ENCODE peak calls at places on chromosomes 5 and 9, in six cellular contexts. E is fibroblast of the aortic adventitia, X is GM06990, D is astrocyte, I is foreskin fibroblast, R is GM12865. Y is an unnamed sample.

GRCh38 chr9:132410642-132411041 is 631 bp downstream of the CFAP77 start:
- DNase-seq in I (no peak), D (no peak), R (peak; percentile 20), E (no peak), X (no peak), Y (no peak)

GRCh38 chr9:33924978-33925797 is 108.2 kb downstream of the UBE2R2 start:
- DNase-seq in D (no peak), R (peak; percentile 51), E (peak; percentile 71), X (no peak), I (peak; percentile 78), Y (no peak)

GRCh38 chr5:16600397-16600796 is 16.4 kb downstream of the RETREG1 start:
- DNase-seq in R (no peak), E (no peak), I (peak; percentile 49), X (no peak), D (no peak), Y (no peak)

GRCh38 chr9:124869986-124870560 is 8.1 kb downstream of the ARPC5L start:
- DNase-seq in D (no peak), X (peak; percentile 91), I (peak; percentile 79), E (no peak), R (peak; percentile 91), Y (peak; percentile 80)

GRCh38 chr5:147391781-147392180 is 118.1 kb downstream of the DPYSL3 start:
- DNase-seq in D (peak; percentile 86), X (no peak), E (peak; percentile 91), R (peak; percentile 53), I (peak; percentile 84), Y (peak; percentile 10)

GRCh38 chr9:136690104-136690840 is 3.0 kb upstream of the AGPAT2 start:
- DNase-seq in E (no peak), R (no peak), I (no peak), X (no peak), D (no peak), Y (no peak)

GRCh38 chr5:32489791-32490581 is 45.4 kb upstream of the ZFR start:
- DNase-seq in E (peak; percentile 93), R (peak; percentile 82), D (peak; percentile 67), I (peak; percentile 97), X (peak; percentile 22), Y (peak; percentile 46)

GRCh38 chr9:79477955-79478751 is 93.6 kb upstream of the TLE4 start:
- DNase-seq in E (no peak), I (peak; percentile 49), X (peak; percentile 1), D (peak; percentile 20), R (peak; percentile 54), Y (no peak)

GRCh38 chr5:125870271-125870670 is 552.9 kb upstream of the GRAMD2B start:
- DNase-seq in I (peak; percentile 92), R (no peak), E (peak; percentile 46), X (no peak), D (peak; percentile 45), Y (no peak)

GRCh38 chr5:62564101-62564500 is 14.5 kb upstream of the LRRC70 start:
- DNase-seq in I (no peak), E (no peak), R (no peak), X (no peak), D (no peak), Y (no peak)

GRCh38 chr5:23507278-23507685 is at the start of gene PRDM9:
- DNase-seq in I (peak; percentile 11), D (no peak), X (peak; percentile 0), R (no peak), E (no peak), Y (no peak)

GRCh38 chr9:105114956-105115728 is 129.3 kb upstream of the SLC44A1 start:
- DNase-seq in E (no peak), X (no peak), R (peak; percentile 79), D (peak; percentile 40), I (peak; percentile 54), Y (peak; percentile 49)

GRCh38 chr5:73067213-73067612 is 53.2 kb upstream of the TMEM171 start:
- DNase-seq in D (peak; percentile 10), X (no peak), E (peak; percentile 1), R (no peak), I (no peak), Y (no peak)

GRCh38 chr9:34459941-34460340 is 1.3 kb downstream of the DNAI1 start:
- DNase-seq in D (no peak), I (no peak), E (no peak), R (no peak), X (no peak), Y (no peak)

GRCh38 chr5:3103241-3103855 is 351.9 kb upstream of the IRX2 start:
- DNase-seq in E (no peak), I (no peak), X (no peak), D (no peak), R (no peak), Y (no peak)

GRCh38 chr9:75378036-75378435 is 289.7 kb downstream of the OSTF1 start:
- DNase-seq in I (no peak), R (no peak), X (no peak), D (peak; percentile 36), E (no peak), Y (no peak)

GRCh38 chr9:77661696-77662095 is 13.6 kb upstream of the GNA14 start:
- DNase-seq in D (no peak), X (no peak), I (no peak), R (no peak), E (no peak), Y (no peak)

GRCh38 chr9:37438359-37438758 is 15.9 kb downstream of the GRHPR start:
- DNase-seq in E (no peak), I (no peak), R (no peak), D (no peak), X (no peak), Y (no peak)

GRCh38 chr9:37436540-37436939 is 14.0 kb downstream of the GRHPR start:
- DNase-seq in I (no peak), D (no peak), E (no peak), R (no peak), X (no peak), Y (no peak)

GRCh38 chr9:37433754-37434435 is 11.4 kb downstream of the GRHPR start:
- DNase-seq in I (no peak), R (no peak), X (no peak), E (no peak), D (no peak), Y (no peak)

GRCh38 chr9:37437616-37438015 is 15.1 kb downstream of the GRHPR start:
- DNase-seq in D (no peak), X (no peak), R (no peak), E (no peak), I (no peak), Y (no peak)

DNA sequence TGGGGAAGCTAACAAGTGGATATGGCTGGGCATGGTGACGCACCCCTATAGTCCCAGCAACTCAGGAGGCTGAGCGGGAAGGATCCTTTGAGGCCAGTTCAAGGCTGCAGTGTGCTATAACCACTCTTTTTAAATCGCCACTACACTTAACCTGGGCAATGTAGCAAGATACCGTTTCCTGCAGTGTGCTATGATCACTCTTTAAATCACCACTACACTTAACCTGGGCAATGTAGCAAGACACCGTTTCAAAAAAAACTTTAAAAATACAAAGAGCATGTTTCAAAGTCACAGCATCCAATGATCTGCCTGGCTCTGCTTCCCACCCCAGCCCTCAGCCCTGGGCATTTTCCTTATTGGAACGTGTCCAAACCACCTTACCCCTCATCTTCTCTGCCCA is 14.5 kb downstream of the GRHPR start:
- DNase-seq in R (no peak), E (no peak), D (no peak), I (no peak), X (no peak), Y (no peak)
- H3K4me3 ChIP-seq in R (no peak overlapping the region), E (no peak overlapping the region), D (no peak overlapping the region), I (no peak overlapping the region), X (no peak overlapping the region), Y (no peak overlapping the region)

DNA sequence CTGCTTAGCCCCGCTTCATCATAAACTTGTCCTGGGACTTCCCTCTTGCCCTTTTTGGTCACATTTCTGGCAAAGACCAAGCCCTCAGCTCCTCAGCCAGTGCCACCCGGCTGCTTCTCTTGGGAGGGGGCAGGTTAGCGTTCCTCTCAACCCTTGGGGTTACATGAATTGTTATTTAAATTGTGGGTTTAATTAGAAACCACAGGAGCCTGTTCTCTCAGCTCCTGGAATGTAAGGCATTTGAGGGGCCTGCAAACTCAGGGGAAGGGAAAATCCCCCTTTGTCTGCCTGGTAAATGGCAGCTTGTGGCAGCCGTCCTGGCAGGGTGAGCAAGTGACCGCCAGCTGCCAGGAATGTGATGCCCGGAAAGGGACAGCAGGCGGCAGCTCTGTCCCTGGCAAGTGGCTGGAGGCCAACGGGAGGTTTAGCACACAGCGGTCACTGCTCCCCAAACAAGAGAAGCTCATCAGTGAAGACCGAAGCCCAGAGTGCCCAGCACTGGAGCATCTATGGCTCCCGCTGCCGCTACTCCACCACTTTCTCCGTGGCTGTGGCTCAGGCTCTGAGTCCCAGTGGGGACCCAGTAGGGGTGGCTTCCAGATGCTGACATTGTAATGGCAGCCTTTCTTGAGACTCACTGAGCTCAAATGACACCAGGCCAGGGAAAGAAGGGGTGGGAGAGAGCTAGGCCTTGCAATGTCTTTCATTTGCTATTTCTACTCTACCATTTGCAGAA is 51.7 kb downstream of the SHB start:
- DNase-seq in D (peak; percentile 91), E (peak; percentile 31), I (peak; percentile 64), R (no peak), X (no peak), Y (no peak)
- TF ChIP-seq CTCF in D (no peak), E (no peak), I (peak; percentile 15), R (no peak), X (no peak), Y (no peak)

GRCh38 chr9:134293031-134293521 is 33.2 kb upstream of the RXRA start:
- DNase-seq in E (no peak), D (no peak), R (no peak), I (no peak), X (no peak), Y (no peak)

GRCh38 chr9:134293576-134294227 is 32.6 kb upstream of the RXRA start:
- DNase-seq in R (no peak), E (peak; percentile 62), I (peak; percentile 62), X (no peak), D (no peak), Y (no peak)

GRCh38 chr9:134295746-134296250 is 30.5 kb upstream of the RXRA start:
- DNase-seq in I (no peak), E (no peak), D (no peak), X (no peak), R (no peak), Y (no peak)

GRCh38 chr9:134295101-134295745 is 31.0 kb upstream of the RXRA start:
- DNase-seq in D (no peak), R (no peak), I (no peak), X (no peak), E (no peak), Y (no peak)

DNA sequence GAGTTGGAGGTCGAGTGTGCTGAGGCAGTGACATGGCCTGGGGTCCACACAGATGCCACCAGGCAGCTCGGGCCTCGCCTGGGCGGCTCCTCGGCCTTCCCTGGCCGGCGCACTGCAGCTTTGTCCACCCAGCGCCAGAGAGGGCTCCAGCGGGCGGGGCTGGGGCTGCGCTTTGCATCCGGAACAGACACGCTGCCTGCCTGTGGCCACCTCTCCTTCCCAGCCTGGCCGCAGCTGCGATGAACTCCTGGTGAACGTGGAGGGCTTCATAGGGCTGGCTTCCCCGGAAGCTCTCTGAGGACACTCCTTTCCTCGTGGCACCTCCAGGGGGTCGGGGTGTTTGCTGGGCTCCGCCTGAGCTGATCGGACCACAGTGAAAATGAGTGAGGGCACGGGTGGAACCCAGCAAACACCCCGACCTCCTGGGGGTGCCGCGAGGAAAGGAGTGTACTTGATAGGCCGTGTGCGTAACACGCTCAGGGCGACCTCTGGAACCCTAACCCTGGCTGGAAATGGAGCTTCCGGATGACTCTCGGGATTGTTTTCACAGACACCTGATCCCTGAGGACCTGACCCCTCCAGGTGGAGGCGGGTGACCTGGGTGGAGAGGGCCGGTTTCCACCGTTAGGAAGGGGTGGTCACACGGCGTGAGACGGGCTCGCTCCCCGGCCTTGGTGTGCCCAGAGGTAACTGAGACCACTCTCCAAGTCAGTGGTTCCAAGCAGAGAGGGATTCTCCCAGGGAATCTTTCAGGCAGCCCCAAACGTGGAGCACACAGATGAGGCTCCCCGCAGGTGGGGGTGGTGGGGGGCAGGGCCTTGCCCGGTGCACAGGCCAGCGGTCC is 31.8 kb upstream of the RXRA start:
- DNase-seq in I (peak; percentile 51), D (no peak), E (peak; percentile 32), R (no peak), X (no peak), Y (no peak)
- H3K4me3 ChIP-seq in I (peak overlapping the region; percentile 29), D (no peak overlapping the region), E (peak overlapping the region; percentile 13), R (no peak overlapping the region), X (no peak overlapping the region), Y (no peak overlapping the region)

GRCh38 chr5:112210430-112211005 is 208.6 kb downstream of the EPB41L4A start:
- DNase-seq in X (no peak), R (peak; percentile 32), D (peak; percentile 9), I (peak; percentile 53), E (peak; percentile 44), Y (no peak)
- TF ChIP-seq CTCF in X (peak; percentile 36), R (peak; percentile 37), D (peak; percentile 60), I (peak; percentile 70), E (peak; percentile 66), Y (peak; percentile 34)

Y was measured in GM12864.